ENCODE peak calls at places on chromosomes 6 and 20, in four cellular contexts. M is neural crest cell, F is uterus, R is BJ. H is an unnamed sample.

GRCh38 chr6:128667339-128667858 is 147.0 kb upstream of the PTPRK start:
- DNase-seq in M (no peak), F (no peak), R (no peak), H (no peak)

GRCh38 chr20:56628873-56629463 is at the start of gene TFAP2C:
- DNase-seq in M (peak), F (peak), R (no peak), H (peak)

GRCh38 chr6:136646377-136646776 is 96.2 kb upstream of the MAP7 start:
- DNase-seq in M (no peak), F (no peak), R (no peak), H (no peak)

GRCh38 chr20:25540273-25540672 is 45.1 kb downstream of the NINL start:
- DNase-seq in M (no peak), F (no peak), R (no peak), H (no peak)

GRCh38 chr6:141521440-141521839 is 611.3 kb upstream of the GJE1 start:
- DNase-seq in M (no peak), F (no peak), R (no peak), H (no peak)

GRCh38 chr6:158573542-158573931 is 13.6 kb downstream of the TMEM181 start:
- DNase-seq in M (no peak), F (no peak), R (no peak), H (no peak)

GRCh38 chr6:7974932-7975763 is 64.6 kb upstream of the TXNDC5 start:
- DNase-seq in M (no peak), F (peak), R (peak), H (no peak)

GRCh38 chr6:136468711-136469110 is 81.5 kb downstream of the MAP7 start:
- DNase-seq in M (no peak), F (no peak), R (no peak), H (no peak)

GRCh38 chr6:147207851-147208754 is 3.9 kb downstream of the STXBP5 start:
- DNase-seq in M (no peak), F (no peak), R (no peak), H (no peak)

GRCh38 chr6:56720882-56721281 is 78.2 kb upstream of the DST start:
- DNase-seq in M (no peak), F (no peak), R (no peak), H (no peak)

GRCh38 chr20:6769953-6770831 is 2.7 kb downstream of the BMP2 start:
- DNase-seq in M (no peak), F (peak), R (no peak), H (peak)

GRCh38 chr6:142452993-142453392 is 151.2 kb downstream of the ADGRG6 start:
- DNase-seq in M (no peak), F (no peak), R (no peak), H (no peak)

GRCh38 chr6:150176152-150176551 is 33.3 kb downstream of the PPP1R14C start:
- DNase-seq in M (no peak), F (no peak), R (no peak), H (no peak)

GRCh38 chr20:49285813-49286494 is 8.1 kb upstream of the ZNFX1 start:
- DNase-seq in M (no peak), F (no peak), R (no peak), H (no peak)

GRCh38 chr20:13765299-13765698 is 19.4 kb downstream of the ESF1 start:
- DNase-seq in M (no peak), F (no peak), R (no peak), H (no peak)

GRCh38 chr6:31815025-31815838 is at the start of the genes HSPA1A and HSPA1L:
- DNase-seq in M (peak), F (peak), R (peak), H (peak)

GRCh38 chr6:20377623-20378265 is 23.9 kb upstream of the E2F3 start:
- DNase-seq in M (no peak), F (no peak), R (no peak), H (no peak)

GRCh38 chr20:38151455-38151854 is 13.6 kb downstream of the TGM2 start:
- DNase-seq in M (no peak), F (no peak), R (no peak), H (no peak)

GRCh38 chr6:39225946-39226437 is 3.3 kb downstream of the KCNK5 start:
- DNase-seq in M (no peak), F (no peak), R (no peak), H (no peak)

GRCh38 chr6:509676-510075 is 118.1 kb downstream of the IRF4 start:
- DNase-seq in M (no peak), F (no peak), R (no peak), H (no peak)

GRCh38 chr6:46816626-46817025 is 23.4 kb downstream of the MEP1A start:
- DNase-seq in M (no peak), F (no peak), R (no peak), H (no peak)

GRCh38 chr20:58228484-58229197 is at the start of gene ANKRD60:
- DNase-seq in M (no peak), F (no peak), R (no peak), H (peak)

GRCh38 chr20:63097336-63097831 is 90.6 kb upstream of the BHLHE23 start:
- DNase-seq in M (no peak), F (peak), R (no peak), H (peak)

GRCh38 chr20:5919634-5920544 is 30.4 kb downstream of the TRMT6 start:
- DNase-seq in M (no peak), F (no peak), R (no peak), H (no peak)

GRCh38 chr6:160421854-160422253 is 73.7 kb downstream of the SLC22A3 start:
- DNase-seq in M (no peak), F (peak), R (no peak), H (no peak)

GRCh38 chr20:44496976-44497375 is 21.3 kb downstream of the TTPAL start:
- DNase-seq in M (no peak), F (no peak), R (peak), H (no peak)

GRCh38 chr6:78831492-78831891 is 35.9 kb upstream of the IRAK1BP1 start:
- DNase-seq in M (no peak), F (peak), R (no peak), H (no peak)

GRCh38 chr20:25659999-25660398 is 36.2 kb upstream of the NANP start:
- DNase-seq in M (no peak), F (no peak), R (no peak), H (no peak)

GRCh38 chr6:136051140-136051775 is 198.9 kb downstream of the MTFR2 start:
- DNase-seq in M (no peak), F (peak), R (no peak), H (no peak)

GRCh38 chr6:5936140-5936539 is 70.6 kb downstream of the NRN1 start:
- DNase-seq in M (no peak), F (no peak), R (no peak), H (no peak)

GRCh38 chr6:5936611-5937010 is 70.1 kb downstream of the NRN1 start:
- DNase-seq in M (no peak), F (no peak), R (no peak), H (no peak)

GRCh38 chr6:5938934-5939333 is 67.8 kb downstream of the NRN1 start:
- DNase-seq in M (no peak), F (no peak), R (no peak), H (no peak)

GRCh38 chr6:5937516-5937915 is 69.2 kb downstream of the NRN1 start:
- DNase-seq in M (no peak), F (no peak), R (no peak), H (no peak)

DNA sequence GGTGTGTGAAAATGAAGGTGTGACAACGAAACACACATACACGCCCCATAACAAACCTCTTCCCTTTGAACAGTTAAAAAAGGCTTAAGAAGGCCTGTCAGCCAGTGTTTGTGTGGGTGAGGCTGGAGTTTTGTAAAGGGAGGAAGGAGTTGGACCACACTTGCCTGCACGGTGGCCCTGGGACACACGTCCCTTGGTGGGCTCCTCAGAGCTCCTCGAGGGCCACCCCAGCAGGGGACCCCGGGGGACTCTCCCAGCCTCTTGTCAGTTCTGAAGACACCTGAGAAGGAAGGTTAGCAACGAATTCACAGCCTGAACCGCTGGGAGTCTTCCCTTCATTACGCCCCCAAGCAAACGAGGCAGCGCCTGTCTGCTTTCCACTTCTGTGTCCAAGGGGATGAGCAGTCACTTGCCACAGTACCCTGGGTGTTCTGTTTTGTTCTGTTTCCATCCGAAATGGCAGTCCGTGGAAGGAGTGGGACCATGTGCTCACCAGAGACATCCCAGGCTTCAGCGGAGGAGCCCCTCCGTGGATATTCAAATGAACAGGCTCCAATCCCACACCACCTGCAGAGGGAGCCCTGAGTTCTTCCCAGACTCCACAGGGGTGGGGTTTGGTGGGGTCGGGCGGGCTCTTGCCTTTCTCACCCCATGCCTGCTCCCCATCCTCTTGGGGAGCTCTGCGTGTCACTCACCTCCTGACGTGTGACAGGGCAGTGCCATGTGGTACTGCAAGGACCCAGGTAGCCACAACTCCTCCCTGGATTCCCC is 68.6 kb downstream of the NRN1 start:
- DNase-seq in M (no peak), F (no peak), R (no peak), H (no peak)
- TF ChIP-seq CTCF in M (no peak), F (no peak), R (no peak), H (no peak)

GRCh38 chr6:14530385-14530784 is 412.8 kb downstream of the CD83 start:
- DNase-seq in M (no peak), F (no peak), R (no peak), H (no peak)
- TF ChIP-seq CTCF in M (no peak), F (no peak), R (no peak), H (no peak)

GRCh38 chr6:3911614-3912336 is 62.6 kb downstream of the FAM50B start:
- DNase-seq in M (no peak), F (peak), R (peak), H (no peak)
- TF ChIP-seq CTCF in M (no peak), F (no peak), R (no peak), H (no peak)

GRCh38 chr20:12570371-12570770 is 438.4 kb upstream of the SPTLC3 start:
- DNase-seq in M (peak), F (no peak), R (no peak), H (peak)
- TF ChIP-seq CTCF in M (peak), F (no peak), R (no peak), H (peak)

DNA sequence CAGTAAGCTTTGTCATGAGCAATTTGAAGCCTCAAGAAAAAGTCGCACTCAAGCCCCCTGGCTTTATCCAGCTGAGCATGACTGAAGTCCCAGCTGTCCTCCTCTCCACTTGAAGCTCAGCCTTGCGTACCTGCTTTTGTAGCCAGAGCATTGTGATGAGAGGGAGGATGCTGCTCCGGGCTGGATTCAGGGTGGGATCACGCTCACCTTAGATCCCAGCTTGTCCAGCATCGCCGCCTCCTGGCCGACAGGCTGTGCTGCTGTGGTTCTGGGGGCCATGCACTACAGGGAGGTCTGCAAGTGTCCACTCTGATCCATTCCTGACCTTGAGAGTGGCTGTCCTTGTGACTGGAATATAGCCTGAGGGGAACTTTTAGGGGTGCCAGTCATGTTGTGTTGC is 495.6 kb downstream of the CDH26 start:
- DNase-seq in M (no peak), F (no peak), R (no peak), H (peak)
- TF ChIP-seq CTCF in M (peak), F (no peak), R (no peak), H (no peak)

GRCh38 chr6:106884576-106884975 is 90.0 kb downstream of the CD24 start:
- DNase-seq in M (no peak), F (no peak), R (no peak), H (no peak)

GRCh38 chr6:106886922-106887797 is 87.4 kb downstream of the CD24 start:
- DNase-seq in M (no peak), F (no peak), R (no peak), H (no peak)

GRCh38 chr6:106886444-106886843 is 88.1 kb downstream of the CD24 start:
- DNase-seq in M (no peak), F (no peak), R (no peak), H (no peak)

GRCh38 chr6:106883808-106884262 is 90.7 kb downstream of the CD24 start:
- DNase-seq in M (no peak), F (no peak), R (no peak), H (no peak)

GRCh38 chr6:106885659-106886058 is 88.9 kb downstream of the CD24 start:
- DNase-seq in M (no peak), F (no peak), R (no peak), H (no peak)
- TF ChIP-seq CTCF in M (no peak), F (no peak), R (no peak), H (no peak)

DNA sequence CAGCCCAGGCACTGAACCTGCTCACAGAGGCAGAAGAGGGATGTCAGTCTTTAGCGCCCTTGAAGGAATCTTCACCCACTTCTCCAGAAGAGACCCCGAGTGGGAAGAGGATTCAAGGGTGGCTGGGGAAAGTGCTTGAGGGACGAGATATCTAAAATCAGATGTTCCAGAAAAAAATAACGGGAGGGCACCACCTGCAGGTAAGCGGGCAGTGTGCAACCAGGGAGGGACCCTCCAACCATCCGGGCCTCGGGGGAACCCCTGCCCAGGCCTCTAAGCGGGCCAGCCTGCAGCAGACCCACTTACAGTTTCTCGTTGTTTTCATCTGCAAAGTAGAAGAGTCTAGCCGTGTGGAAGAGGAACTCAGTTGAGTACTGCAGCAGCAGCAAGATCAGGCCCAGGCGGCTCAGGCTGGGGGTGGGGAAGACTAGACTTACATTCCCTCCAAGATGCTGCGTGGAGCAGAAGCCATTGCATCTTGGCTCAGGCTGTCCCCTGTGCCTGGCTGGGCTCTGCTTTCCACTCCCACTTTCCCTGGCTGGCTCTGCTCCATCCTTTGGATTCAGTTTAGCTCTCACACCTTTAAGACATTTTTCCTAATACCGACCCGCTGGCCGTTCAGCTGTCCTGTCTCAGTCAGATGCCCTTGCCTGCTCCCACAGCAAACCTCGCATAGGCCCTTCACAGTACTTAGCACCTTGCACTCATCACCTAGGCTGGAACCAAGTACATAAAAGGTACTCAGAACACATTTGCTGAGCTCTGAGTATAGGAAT is 70.9 kb downstream of the TRAM2 start:
- DNase-seq in M (no peak), F (no peak), R (no peak), H (no peak)
- TF ChIP-seq CTCF in M (no peak), F (no peak), R (no peak), H (no peak)

GRCh38 chr20:1644101-1644962 is 13.2 kb downstream of the SIRPG start:
- DNase-seq in M (no peak), F (no peak), R (no peak), H (no peak)
- TF ChIP-seq CTCF in M (no peak), F (no peak), R (no peak), H (no peak)